ENCODE peak calls at places on chromosomes 3 and 15, in six cellular contexts. L, G, W, Y, Z and V are unnamed samples.

GRCh38 chr15:64501396-64501716 is 41.0 kb downstream of the ZNF609 start:
- DNase-seq in L (no peak), G (no peak), W (no peak), Y (no peak), Z (no peak), V (no peak)

GRCh38 chr15:47561102-47561501 is 156.2 kb upstream of the SEMA6D start:
- DNase-seq in L (no peak), G (no peak), W (no peak), Y (no peak), Z (no peak), V (no peak)

GRCh38 chr3:42572278-42572677 is 9.5 kb downstream of the SEC22C start:
- DNase-seq in L (no peak), G (peak), W (peak), Y (peak), Z (no peak), V (peak)

GRCh38 chr3:107674371-107674770 is 151.6 kb downstream of the BBX start:
- DNase-seq in L (no peak), G (no peak), W (no peak), Y (no peak), Z (no peak), V (no peak)

GRCh38 chr15:25862469-25863066 is 559 bp downstream of the ATP10A start:
- DNase-seq in L (peak), G (peak), W (peak), Y (peak), Z (no peak), V (no peak)

GRCh38 chr3:193637831-193638230 is 44.8 kb downstream of the OPA1 start:
- DNase-seq in L (no peak), G (peak), W (no peak), Y (no peak), Z (no peak), V (no peak)

GRCh38 chr3:44114142-44114541 is 127.5 kb upstream of the TOPAZ1 start:
- DNase-seq in L (peak), G (peak), W (peak), Y (peak), Z (no peak), V (peak)

GRCh38 chr3:29514912-29515311 is 234.0 kb downstream of the RBMS3 start:
- DNase-seq in L (no peak), G (peak), W (no peak), Y (no peak), Z (no peak), V (no peak)

GRCh38 chr3:25033407-25034029 is 394.5 kb upstream of the RARB start:
- DNase-seq in L (peak), G (peak), W (peak), Y (peak), Z (no peak), V (peak)

GRCh38 chr3:150106752-150107428 is 136.2 kb upstream of the PFN2 start:
- DNase-seq in L (no peak), G (peak), W (peak), Y (peak), Z (no peak), V (no peak)

GRCh38 chr3:140585828-140586227 is 92.0 kb upstream of the TRIM42 start:
- DNase-seq in L (no peak), G (peak), W (no peak), Y (no peak), Z (no peak), V (no peak)

DNA sequence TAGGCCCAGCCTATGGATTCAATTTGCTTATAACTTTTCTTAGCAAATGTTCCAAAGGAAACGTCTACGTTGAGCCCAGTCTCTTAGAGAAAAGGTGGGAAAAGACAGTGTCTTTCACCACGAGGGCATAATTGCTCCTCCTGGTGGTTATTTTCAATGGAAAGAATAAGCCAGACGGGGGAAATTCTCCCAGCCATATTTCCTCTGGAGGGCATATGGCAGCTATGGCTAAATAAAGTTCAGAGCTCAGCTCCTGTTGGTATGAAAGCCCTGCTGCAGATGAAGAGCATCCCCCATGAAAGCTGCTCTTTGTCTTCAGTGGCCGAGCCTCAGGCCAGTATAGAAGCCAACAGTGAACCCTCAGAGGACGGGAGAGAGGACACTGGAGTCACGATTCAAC is 297.9 kb downstream of the RYR3 start:
- DNase-seq in L (no peak), G (no peak), W (no peak), Y (no peak), Z (no peak), V (no peak)
- TF ChIP-seq CTCF in L (peak), G (peak), W (peak), Y (peak), Z (no peak), V (peak)

GRCh38 chr3:31779514-31779913 is 201.5 kb downstream of the OSBPL10 start:
- DNase-seq in L (no peak), G (no peak), W (no peak), Y (no peak), Z (no peak), V (no peak)
- TF ChIP-seq CTCF in L (no peak), G (no peak), W (no peak), Y (no peak), Z (no peak), V (no peak)

GRCh38 chr3:157763644-157764043 is 260.4 kb upstream of the VEPH1 start:
- DNase-seq in L (no peak), G (no peak), W (no peak), Y (no peak), Z (no peak), V (no peak)

GRCh38 chr3:157769378-157769777 is 266.2 kb upstream of the VEPH1 start:
- DNase-seq in L (no peak), G (no peak), W (no peak), Y (no peak), Z (no peak), V (no peak)

DNA sequence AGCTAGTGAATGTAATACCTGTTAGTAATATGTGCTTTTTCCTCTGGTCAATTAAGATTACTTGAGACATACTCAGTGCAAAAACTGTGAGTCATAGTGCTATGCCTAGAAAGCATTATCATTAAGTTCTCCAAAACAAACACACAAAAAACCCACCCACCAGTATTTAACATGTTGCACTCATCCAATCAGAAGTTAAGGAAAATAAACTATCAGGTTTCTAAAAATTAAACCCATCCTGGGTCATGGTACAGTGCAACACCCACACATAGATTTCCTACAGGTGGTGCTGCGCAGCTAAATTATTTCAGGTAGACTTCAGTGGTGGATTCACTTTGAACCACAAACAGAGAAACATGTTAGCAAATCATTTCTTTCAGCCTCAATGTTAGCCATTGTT is 264.4 kb upstream of the VEPH1 start:
- DNase-seq in L (no peak), G (no peak), W (no peak), Y (no peak), Z (no peak), V (no peak)
- TF ChIP-seq CTCF in L (no peak), G (no peak), W (no peak), Y (no peak), Z (no peak), V (no peak)

GRCh38 chr15:29138260-29138659 is 131.4 kb downstream of the NSMCE3 start:
- DNase-seq in L (no peak), G (no peak), W (no peak), Y (no peak), Z (no peak), V (no peak)

GRCh38 chr15:29139072-29139471 is 130.6 kb downstream of the NSMCE3 start:
- DNase-seq in L (no peak), G (no peak), W (no peak), Y (no peak), Z (no peak), V (no peak)

GRCh38 chr15:29140475-29141172 is 129.0 kb downstream of the NSMCE3 start:
- DNase-seq in L (peak), G (no peak), W (peak), Y (no peak), Z (no peak), V (no peak)

GRCh38 chr15:29141206-29141907 is 128.3 kb downstream of the NSMCE3 start:
- DNase-seq in L (peak), G (peak), W (peak), Y (no peak), Z (no peak), V (no peak)

GRCh38 chr15:29139540-29140459 is 129.8 kb downstream of the NSMCE3 start:
- DNase-seq in L (peak), G (peak), W (peak), Y (peak), Z (no peak), V (peak)
- TF ChIP-seq CTCF in L (peak), G (peak), W (peak), Y (peak), Z (peak), V (peak)